ENCODE peak calls at places on chromosomes 11 and 22, in four cellular contexts. One of them, this sample, is unnamed.

GRCh38 chr22:43490311-43490710 is 78.5 kb downstream of the MPPED1 start:
- DNase-seq in HepG2: no peak
- DNase-seq in SK-N-SH: no peak
- DNase-seq in K562: no peak
- DNase-seq in this sample: no peak

GRCh38 chr11:69365567-69365966 is 71.6 kb downstream of the MYEOV start:
- DNase-seq in HepG2: no peak
- DNase-seq in K562: no peak
- DNase-seq in SK-N-SH: no peak
- DNase-seq in this sample: no peak

GRCh38 chr11:33182246-33182878 is 21.1 kb upstream of the CSTF3 start:
- DNase-seq in K562: no peak
- DNase-seq in SK-N-SH: peak; percentile 23
- DNase-seq in HepG2: peak; percentile 15
- DNase-seq in this sample: no peak

GRCh38 chr11:43358308-43358669 is 431 bp upstream of the TTC17 start:
- DNase-seq in SK-N-SH: peak; percentile 20
- DNase-seq in HepG2: no peak
- DNase-seq in K562: no peak
- DNase-seq in this sample: no peak

GRCh38 chr11:17408641-17409040 is 20.2 kb upstream of the KCNJ11 start:
- DNase-seq in HepG2: no peak
- DNase-seq in SK-N-SH: no peak
- DNase-seq in K562: no peak
- DNase-seq in this sample: no peak

GRCh38 chr22:48315415-48316244 is 1512.0 kb downstream of the BRD1 start:
- DNase-seq in SK-N-SH: no peak
- DNase-seq in HepG2: no peak
- DNase-seq in K562: no peak
- DNase-seq in this sample: no peak

GRCh38 chr11:74689666-74690065 is 41.6 kb downstream of the CHRDL2 start:
- DNase-seq in K562: no peak
- DNase-seq in SK-N-SH: no peak
- DNase-seq in HepG2: peak; percentile 21
- DNase-seq in this sample: no peak

GRCh38 chr11:6298605-6299004 is 21.7 kb downstream of the CAVIN3 start:
- DNase-seq in HepG2: peak; percentile 38
- DNase-seq in SK-N-SH: peak; percentile 27
- DNase-seq in K562: no peak
- DNase-seq in this sample: peak; percentile 86

GRCh38 chr22:43129426-43130425 is 13.5 kb downstream of the MCAT start:
- DNase-seq in SK-N-SH: no peak
- DNase-seq in HepG2: no peak
- DNase-seq in K562: no peak
- DNase-seq in this sample: no peak

GRCh38 chr22:19143967-19144400 is 467 bp downstream of the ESS2 start:
- DNase-seq in SK-N-SH: no peak
- DNase-seq in K562: peak; percentile 79
- DNase-seq in HepG2: no peak
- DNase-seq in this sample: no peak

GRCh38 chr11:33735426-33736147 is 636 bp downstream of the CD59 start:
- DNase-seq in HepG2: peak; percentile 34
- DNase-seq in K562: peak; percentile 32
- DNase-seq in SK-N-SH: peak; percentile 66
- DNase-seq in this sample: peak; percentile 31

GRCh38 chr22:27804683-27805297 is 3.2 kb upstream of the MN1 start:
- DNase-seq in K562: peak; percentile 67
- DNase-seq in SK-N-SH: peak; percentile 66
- DNase-seq in HepG2: peak; percentile 44
- DNase-seq in this sample: peak; percentile 77

GRCh38 chr11:64447717-64448598 is 89.0 kb downstream of the RPS6KA4 start:
- DNase-seq in HepG2: no peak
- DNase-seq in K562: no peak
- DNase-seq in SK-N-SH: peak; percentile 41
- DNase-seq in this sample: no peak

GRCh38 chr11:45247433-45247832 is 38.7 kb downstream of the SYT13 start:
- DNase-seq in SK-N-SH: peak; percentile 68
- DNase-seq in K562: no peak
- DNase-seq in HepG2: no peak
- DNase-seq in this sample: no peak

GRCh38 chr11:71393283-71393682 is 54.9 kb downstream of the DHCR7 start:
- DNase-seq in SK-N-SH: no peak
- DNase-seq in HepG2: no peak
- DNase-seq in K562: no peak
- DNase-seq in this sample: no peak

GRCh38 chr11:120021978-120022377 is 115.9 kb downstream of the TRIM29 start:
- DNase-seq in K562: no peak
- DNase-seq in SK-N-SH: no peak
- DNase-seq in HepG2: no peak
- DNase-seq in this sample: no peak

GRCh38 chr11:85052636-85053035 is 574.5 kb downstream of the DLG2 start:
- DNase-seq in SK-N-SH: no peak
- DNase-seq in HepG2: no peak
- DNase-seq in K562: no peak
- DNase-seq in this sample: no peak

GRCh38 chr11:47857485-47858168 is 9.5 kb upstream of the NUP160 start:
- DNase-seq in K562: no peak
- DNase-seq in SK-N-SH: no peak
- DNase-seq in HepG2: no peak
- DNase-seq in this sample: no peak

GRCh38 chr11:22371188-22371587 is 33.0 kb downstream of the SLC17A6 start:
- DNase-seq in HepG2: no peak
- DNase-seq in K562: no peak
- DNase-seq in SK-N-SH: no peak
- DNase-seq in this sample: no peak

GRCh38 chr11:117520201-117520600 is 192.5 kb downstream of the CEP164 start:
- DNase-seq in K562: no peak
- DNase-seq in SK-N-SH: no peak
- DNase-seq in HepG2: no peak
- DNase-seq in this sample: no peak

GRCh38 chr22:19060356-19061009 is 61.7 kb downstream of the DGCR2 start:
- DNase-seq in K562: no peak
- DNase-seq in SK-N-SH: no peak
- DNase-seq in HepG2: no peak
- DNase-seq in this sample: no peak

GRCh38 chr11:27013741-27014415 is 20.0 kb downstream of the FIBIN start:
- DNase-seq in SK-N-SH: no peak
- DNase-seq in K562: no peak
- DNase-seq in HepG2: no peak
- DNase-seq in this sample: no peak

GRCh38 chr22:31088233-31088986 is 7.3 kb downstream of the SMTN start:
- DNase-seq in HepG2: no peak
- DNase-seq in K562: no peak
- DNase-seq in SK-N-SH: peak; percentile 5
- DNase-seq in this sample: no peak

GRCh38 chr11:28110839-28111235 is 2.6 kb downstream of the METTL15 start:
- DNase-seq in HepG2: no peak
- DNase-seq in K562: peak; percentile 6
- DNase-seq in SK-N-SH: no peak
- DNase-seq in this sample: no peak

GRCh38 chr22:22605074-22605404 is 39.4 kb upstream of the GGTLC2 start:
- DNase-seq in SK-N-SH: no peak
- DNase-seq in K562: peak; percentile 27
- DNase-seq in HepG2: no peak
- DNase-seq in this sample: no peak

DNA sequence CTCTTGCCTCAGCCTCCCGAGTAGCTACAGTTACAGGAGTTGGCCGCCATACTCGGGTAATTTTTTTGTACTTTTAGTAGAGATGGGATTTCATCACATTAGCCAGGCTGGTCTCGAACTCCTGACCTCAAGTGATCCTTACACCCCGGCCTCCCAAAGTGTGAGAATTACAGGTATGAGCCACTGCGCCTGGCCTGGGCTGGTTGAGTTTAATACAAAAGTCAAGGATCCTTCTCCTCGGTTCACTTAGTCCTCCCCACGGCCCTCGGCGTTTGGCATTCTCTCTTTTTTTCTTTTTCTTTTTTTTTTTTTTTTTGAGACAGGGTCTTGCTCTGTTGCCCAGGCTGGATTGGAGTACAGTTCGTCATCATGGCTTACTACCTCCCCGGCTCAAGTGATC is 33.0 kb downstream of the MCHR1 start:
- DNase-seq in K562: no peak
- DNase-seq in SK-N-SH: no peak
- DNase-seq in HepG2: no peak
- DNase-seq in this sample: no peak
- TF ChIP-seq FOXJ3 in K562: no peak
- TF ChIP-seq FOXJ3 in SK-N-SH: no peak
- TF ChIP-seq FOXJ3 in HepG2: no peak
- TF ChIP-seq FOXJ3 in this sample: no peak

DNA sequence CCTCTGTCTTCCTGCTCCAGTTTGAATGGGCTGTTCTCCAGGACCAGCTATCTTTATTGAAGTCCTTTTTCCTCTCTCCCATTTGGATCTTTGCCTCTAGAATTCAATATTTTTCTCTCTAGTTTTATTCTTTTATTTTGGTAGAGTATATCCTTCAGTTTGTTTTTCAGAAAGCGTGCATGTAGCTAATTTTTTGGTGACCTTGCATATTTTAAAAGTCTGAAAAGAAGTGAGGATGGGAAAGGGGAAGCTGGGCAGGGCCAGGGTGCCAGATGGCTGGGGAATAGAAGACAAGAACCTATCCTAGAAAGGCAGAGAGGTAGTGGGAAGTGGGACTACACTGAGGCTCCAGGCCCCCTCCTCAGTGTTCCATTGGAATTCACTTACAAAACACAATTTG is 95.0 kb upstream of the ZBED5 start:
- DNase-seq in HepG2: no peak
- DNase-seq in K562: no peak
- DNase-seq in SK-N-SH: no peak
- DNase-seq in this sample: no peak
- TF ChIP-seq FOXJ3 in HepG2: no peak
- TF ChIP-seq FOXJ3 in K562: no peak
- TF ChIP-seq FOXJ3 in SK-N-SH: no peak
- TF ChIP-seq FOXJ3 in this sample: no peak

DNA sequence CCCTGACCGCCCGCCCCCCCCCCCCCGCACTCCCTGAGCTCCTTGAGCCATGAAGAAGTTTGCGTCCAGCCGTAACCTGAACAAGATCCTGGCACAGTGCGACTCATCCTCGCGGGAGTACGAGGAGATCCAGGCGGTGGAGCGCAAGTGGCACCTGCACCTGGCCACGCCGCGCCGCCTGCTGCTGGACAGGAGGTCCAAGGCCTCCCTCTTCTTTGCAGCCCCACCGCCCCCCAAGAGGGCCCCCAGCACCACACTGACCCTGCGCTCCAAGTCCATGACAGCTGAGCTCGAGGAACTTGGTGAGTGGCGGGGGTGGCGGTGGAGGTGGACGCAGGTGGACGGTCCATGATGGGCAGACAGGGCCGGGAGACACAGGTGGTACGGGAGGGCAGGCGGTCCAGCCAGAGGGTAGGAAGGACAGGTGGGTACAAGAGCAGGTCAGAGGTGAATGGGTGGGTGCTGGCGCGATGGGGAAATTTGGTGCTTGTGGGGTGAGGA is 32.1 kb upstream of the ACR start:
- DNase-seq in K562: no peak
- DNase-seq in HepG2: no peak
- DNase-seq in SK-N-SH: no peak
- DNase-seq in this sample: no peak
- TF ChIP-seq FOXJ3 in K562: no peak
- TF ChIP-seq FOXJ3 in HepG2: no peak
- TF ChIP-seq FOXJ3 in SK-N-SH: no peak
- TF ChIP-seq FOXJ3 in this sample: no peak

GRCh38 chr11:129881570-129882170 is 13.7 kb downstream of the NFRKB start:
- DNase-seq in HepG2: peak; percentile 30
- DNase-seq in K562: peak; percentile 52
- DNase-seq in SK-N-SH: peak; percentile 74
- DNase-seq in this sample: peak; percentile 74
- TF ChIP-seq FOXJ3 in HepG2: no peak
- TF ChIP-seq FOXJ3 in K562: no peak
- TF ChIP-seq FOXJ3 in SK-N-SH: no peak
- TF ChIP-seq FOXJ3 in this sample: no peak

GRCh38 chr11:56948991-56949390 is 39.7 kb upstream of the OR5AK2 start:
- DNase-seq in K562: no peak
- DNase-seq in SK-N-SH: no peak
- DNase-seq in HepG2: no peak
- DNase-seq in this sample: no peak
- TF ChIP-seq FOXJ3 in K562: no peak
- TF ChIP-seq FOXJ3 in SK-N-SH: no peak
- TF ChIP-seq FOXJ3 in HepG2: no peak
- TF ChIP-seq FOXJ3 in this sample: no peak

GRCh38 chr22:25334091-25334490 is 114.7 kb downstream of the CRYBB2 start:
- DNase-seq in HepG2: peak; percentile 49
- DNase-seq in SK-N-SH: no peak
- DNase-seq in K562: peak; percentile 31
- DNase-seq in this sample: peak; percentile 77
- TF ChIP-seq FOXJ3 in HepG2: no peak
- TF ChIP-seq FOXJ3 in SK-N-SH: no peak
- TF ChIP-seq FOXJ3 in K562: no peak
- TF ChIP-seq FOXJ3 in this sample: no peak

GRCh38 chr22:42026705-42027104 is 28.1 kb downstream of the WBP2NL start:
- DNase-seq in HepG2: no peak
- DNase-seq in K562: no peak
- DNase-seq in SK-N-SH: no peak
- DNase-seq in this sample: peak; percentile 31
- TF ChIP-seq FOXJ3 in HepG2: no peak
- TF ChIP-seq FOXJ3 in K562: no peak
- TF ChIP-seq FOXJ3 in SK-N-SH: no peak
- TF ChIP-seq FOXJ3 in this sample: no peak

DNA sequence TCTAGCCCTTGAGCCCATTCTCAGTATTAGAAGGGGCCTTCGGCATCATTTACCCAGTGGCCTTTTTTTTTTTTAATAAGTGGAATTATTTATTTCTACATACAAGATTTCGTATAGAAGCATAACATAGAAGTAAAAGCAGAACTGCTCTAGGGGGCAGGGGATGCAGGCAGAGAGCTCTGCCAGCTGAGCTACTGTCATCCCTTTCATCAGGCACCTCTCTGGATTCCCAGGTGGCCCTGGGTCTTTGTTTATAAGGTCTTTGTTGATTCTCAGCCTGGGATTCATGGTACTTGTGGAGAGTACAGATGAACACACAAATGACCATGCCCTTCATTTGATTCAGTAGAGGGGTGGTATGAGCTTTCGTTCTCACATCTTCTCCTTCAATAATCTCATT is 66.4 kb downstream of the GAB2 start:
- DNase-seq in K562: no peak
- DNase-seq in SK-N-SH: no peak
- DNase-seq in HepG2: no peak
- DNase-seq in this sample: no peak
- TF ChIP-seq FOXJ3 in K562: no peak
- TF ChIP-seq FOXJ3 in SK-N-SH: no peak
- TF ChIP-seq FOXJ3 in HepG2: no peak
- TF ChIP-seq FOXJ3 in this sample: no peak

GRCh38 chr22:46585340-46586122 is 34.7 kb upstream of the GRAMD4 start:
- DNase-seq in SK-N-SH: no peak
- DNase-seq in K562: no peak
- DNase-seq in HepG2: no peak
- DNase-seq in this sample: no peak
- TF ChIP-seq FOXJ3 in SK-N-SH: no peak
- TF ChIP-seq FOXJ3 in K562: no peak
- TF ChIP-seq FOXJ3 in HepG2: no peak
- TF ChIP-seq FOXJ3 in this sample: no peak

This sample was measured in WTC11.